ENCODE peak calls at places on chromosomes 16 and 17, in eight cellular contexts. Y is OCI-M1; Q is tibial artery; O is NCI-H1436 treated with DMSO at 0.1 percent for 48 hours; D is astrocyte of the spinal cord; N is GM12865; K is activated gamma-delta T cell treated with anti-CD3 and anti-CD28 coated beads, Interleukin-2, amount 50 U/mL, for 16 hours; W is dermis microvascular lymphatic vessel endothelial cell. R is an unnamed sample.

GRCh38 chr16:10519929-10520868 is 60.2 kb downstream of the EMP2 start:
- DNase-seq in Y (no peak), Q (no peak), O (no peak), D (no peak), N (no peak), K (no peak), W (no peak), R (no peak)

GRCh38 chr16:11673091-11674000 is 5.1 kb downstream of the SNN start:
- DNase-seq in Y (no peak), Q (no peak), O (no peak), D (no peak), N (no peak), K (no peak), W (no peak), R (no peak)

GRCh38 chr17:9837551-9838471 is 12.1 kb downstream of the GLP2R start:
- DNase-seq in Y (no peak), Q (peak; percentile 72), O (no peak), D (peak; percentile 64), N (no peak), K (no peak), W (no peak), R (no peak)

GRCh38 chr17:45096141-45096540 is 35.0 kb downstream of the NMT1 start:
- DNase-seq in Y (peak; percentile 32), Q (no peak), O (no peak), D (peak; percentile 35), N (peak; percentile 53), K (no peak), W (peak; percentile 50), R (peak; percentile 62)

GRCh38 chr16:80620656-80621605 is 80.1 kb downstream of the DYNLRB2 start:
- DNase-seq in Y (no peak), Q (no peak), O (no peak), D (no peak), N (no peak), K (no peak), W (no peak), R (no peak)

GRCh38 chr16:89624775-89625761 is 11.6 kb downstream of the DPEP1 start:
- DNase-seq in Y (no peak), Q (no peak), O (no peak), D (no peak), N (no peak), K (no peak), W (no peak), R (no peak)

GRCh38 chr16:30761427-30761927 is 385 bp downstream of the CFAP119 start:
- DNase-seq in Y (peak; percentile 67), Q (no peak), O (no peak), D (peak; percentile 22), N (peak; percentile 66), K (no peak), W (peak; percentile 58), R (peak; percentile 83)

GRCh38 chr16:84925092-84925772 is 86.1 kb downstream of the ZDHHC7 start:
- DNase-seq in Y (peak; percentile 75), Q (no peak), O (no peak), D (no peak), N (peak; percentile 57), K (peak; percentile 55), W (peak; percentile 43), R (peak; percentile 76)

GRCh38 chr17:46795379-46795952 is 23.0 kb downstream of the WNT3 start:
- DNase-seq in Y (no peak), Q (no peak), O (no peak), D (peak; percentile 78), N (no peak), K (no peak), W (no peak), R (peak; percentile 97)